ENCODE peak calls at places on chromosomes 6 and 20, in five cellular contexts. K is hepatocyte; R is NCI-H2081; G is progenitor cell of endocrine pancreas; N is stimulated activated naive B cell treated with anti-CD40 and anti-IgM and Interleukin-4, amounts not matched to agents 10 μg/mL and 1 μg/mL and 100 μg/mL, for 72 hours. E is an unnamed sample.
A peak's percentile ranks its signal among the peaks of the same experiment; 100 is the strongest.

GRCh38 chr6:169868458-169868857 is 117.0 kb downstream of the ERMARD start:
- DNase-seq in K (no peak), G (no peak), N (peak; percentile 49), R (no peak), E (no peak)

GRCh38 chr20:64129146-64129782 is 21.9 kb upstream of the NPBWR2 start:
- DNase-seq in G (no peak), R (no peak), K (no peak), N (no peak), E (no peak)

GRCh38 chr6:37732688-37733087 is 35.0 kb upstream of the MDGA1 start:
- DNase-seq in N (no peak), R (no peak), K (no peak), G (no peak), E (no peak)

GRCh38 chr20:2812189-2812588 is 2.6 kb upstream of the C20orf141 start:
- DNase-seq in K (no peak), G (no peak), R (no peak), N (no peak), E (no peak)

GRCh38 chr20:17680128-17680835 is 1.8 kb downstream of the RRBP1 start:
- DNase-seq in G (no peak), K (peak; percentile 78), R (no peak), N (no peak), E (no peak)

GRCh38 chr6:10957414-10957886 is 70.6 kb downstream of the SYCP2L start:
- DNase-seq in R (no peak), N (no peak), K (no peak), G (no peak), E (no peak)

GRCh38 chr6:51299649-51300380 is 481.1 kb downstream of the TFAP2B start:
- DNase-seq in N (no peak), G (no peak), K (no peak), R (no peak), E (no peak)

GRCh38 chr20:39638671-39639070 is 676.5 kb downstream of the DHX35 start:
- DNase-seq in K (no peak), G (no peak), N (no peak), R (no peak), E (no peak)

E was measured in GM13977.